ENCODE peak calls at places on chromosomes 3 and 15, in ten cellular contexts. J, X, E, N, H, Q, A, F, L and R are unnamed samples.
A peak's percentile ranks its signal among the peaks of the same experiment; 100 is the strongest.

GRCh38 chr3:147420361-147421183 is 11.4 kb downstream of the ZIC1 start:
- DNase-seq in J (no peak), X (no peak), E (no peak), N (no peak), H (no peak), Q (no peak), A (no peak), F (no peak), L (no peak), R (no peak)

GRCh38 chr3:180306155-180306554 is 269.4 kb upstream of the PEX5L start:
- DNase-seq in J (no peak), X (no peak), E (no peak), N (no peak), H (no peak), Q (no peak), A (no peak), F (no peak), L (no peak), R (no peak)

GRCh38 chr15:74869726-74870407 is 3.3 kb downstream of the SCAMP2 start:
- DNase-seq in J (no peak), X (no peak), E (peak; percentile 81), N (no peak), H (no peak), Q (no peak), A (no peak), F (peak; percentile 98), L (no peak), R (no peak)

GRCh38 chr15:25208735-25209134 is 230.1 kb downstream of the UBE3A start:
- DNase-seq in J (no peak), X (no peak), E (no peak), N (no peak), H (no peak), Q (no peak), A (no peak), F (no peak), L (no peak), R (no peak)

GRCh38 chr3:5078151-5078550 is 43.9 kb upstream of the ARL8B start:
- DNase-seq in J (no peak), X (no peak), E (no peak), N (no peak), H (no peak), Q (peak; percentile 20), A (peak; percentile 84), F (no peak), L (peak; percentile 17), R (no peak)

GRCh38 chr3:182739619-182740018 is 53.7 kb upstream of the ATP11B start:
- DNase-seq in J (no peak), X (no peak), E (no peak), N (peak; percentile 64), H (no peak), Q (peak; percentile 23), A (no peak), F (no peak), L (peak; percentile 43), R (peak; percentile 41)

GRCh38 chr3:103614719-103615118 is 1179.9 kb downstream of the ZPLD1 start:
- DNase-seq in J (no peak), X (no peak), E (no peak), N (no peak), H (no peak), Q (no peak), A (no peak), F (no peak), L (no peak), R (no peak)

GRCh38 chr3:106431698-106432097 is 562.9 kb upstream of the CBLB start:
- DNase-seq in J (no peak), X (no peak), E (no peak), N (no peak), H (no peak), Q (no peak), A (no peak), F (no peak), L (no peak), R (no peak)

GRCh38 chr15:37098468-37099320 is 1.7 kb downstream of the MEIS2 start:
- DNase-seq in J (no peak), X (no peak), E (no peak), N (peak; percentile 43), H (no peak), Q (no peak), A (peak; percentile 48), F (no peak), L (no peak), R (no peak)

GRCh38 chr3:172135185-172135584 is 95.8 kb downstream of the FNDC3B start:
- DNase-seq in J (no peak), X (no peak), E (no peak), N (no peak), H (no peak), Q (no peak), A (no peak), F (no peak), L (no peak), R (no peak)

GRCh38 chr15:29472901-29473423 is 203.3 kb upstream of the NSMCE3 start:
- DNase-seq in J (no peak), X (no peak), E (no peak), N (no peak), H (no peak), Q (no peak), A (no peak), F (no peak), L (no peak), R (no peak)

GRCh38 chr15:73320619-73321180 is 48.1 kb downstream of the HCN4 start:
- DNase-seq in J (no peak), X (no peak), E (no peak), N (no peak), H (no peak), Q (no peak), A (no peak), F (no peak), L (no peak), R (no peak)

GRCh38 chr15:90099868-90100854 is 2.1 kb downstream of the IDH2 start:
- DNase-seq in J (peak; percentile 88), X (no peak), E (peak; percentile 64), N (no peak), H (no peak), Q (no peak), A (peak; percentile 32), F (no peak), L (no peak), R (no peak)